ENCODE peak calls at places on chromosome 9, in four cellular contexts. One of them, this sample, is unnamed.

GRCh38 chr9:22654833-22655232 is 208.2 kb downstream of the DMRTA1 start:
- DNase-seq in GM12865: no peak
- DNase-seq in mammary epithelial cell: no peak
- DNase-seq in uterus: no peak
- DNase-seq in this sample: no peak

GRCh38 chr9:36835271-36835996 is 198.6 kb downstream of the PAX5 start:
- DNase-seq in GM12865: no peak
- DNase-seq in uterus: no peak
- DNase-seq in mammary epithelial cell: no peak
- DNase-seq in this sample: no peak

GRCh38 chr9:130129425-130130061 is 42.7 kb upstream of the NCS1 start:
- DNase-seq in GM12865: peak
- DNase-seq in uterus: no peak
- DNase-seq in mammary epithelial cell: no peak
- DNase-seq in this sample: no peak

GRCh38 chr9:99377790-99378775 is 156.0 kb downstream of the SEC61B start:
- DNase-seq in GM12865: no peak
- DNase-seq in mammary epithelial cell: no peak
- DNase-seq in uterus: no peak
- DNase-seq in this sample: no peak

GRCh38 chr9:93298498-93299417 is 114.8 kb downstream of the WNK2 start:
- DNase-seq in uterus: no peak
- DNase-seq in mammary epithelial cell: no peak
- DNase-seq in GM12865: no peak
- DNase-seq in this sample: peak

GRCh38 chr9:78713746-78714405 is 417.0 kb downstream of the PSAT1 start:
- DNase-seq in mammary epithelial cell: no peak
- DNase-seq in uterus: no peak
- DNase-seq in GM12865: no peak
- DNase-seq in this sample: no peak

GRCh38 chr9:7145361-7146069 is 387.7 kb downstream of the KDM4C start:
- DNase-seq in mammary epithelial cell: no peak
- DNase-seq in uterus: no peak
- DNase-seq in GM12865: no peak
- DNase-seq in this sample: no peak

GRCh38 chr9:37241340-37241739 is 121.0 kb downstream of the ZCCHC7 start:
- DNase-seq in uterus: no peak
- DNase-seq in GM12865: no peak
- DNase-seq in mammary epithelial cell: no peak
- DNase-seq in this sample: no peak

GRCh38 chr9:2722715-2723114 is 5.4 kb downstream of the KCNV2 start:
- DNase-seq in mammary epithelial cell: peak
- DNase-seq in uterus: no peak
- DNase-seq in GM12865: no peak
- DNase-seq in this sample: no peak

GRCh38 chr9:4147476-4148214 is 152.2 kb downstream of the GLIS3 start:
- DNase-seq in mammary epithelial cell: peak
- DNase-seq in uterus: no peak
- DNase-seq in GM12865: no peak
- DNase-seq in this sample: no peak

GRCh38 chr9:37914154-37914551 is 10.2 kb upstream of the SLC25A51 start:
- DNase-seq in mammary epithelial cell: no peak
- DNase-seq in uterus: no peak
- DNase-seq in GM12865: no peak
- DNase-seq in this sample: no peak

GRCh38 chr9:135590486-135591079 is 29.0 kb downstream of the PAEP start:
- DNase-seq in GM12865: no peak
- DNase-seq in mammary epithelial cell: no peak
- DNase-seq in uterus: no peak
- DNase-seq in this sample: no peak

GRCh38 chr9:135474915-135475314 is 4.7 kb upstream of the PPP1R26 start:
- DNase-seq in GM12865: peak
- DNase-seq in uterus: no peak
- DNase-seq in mammary epithelial cell: no peak
- DNase-seq in this sample: peak

GRCh38 chr9:138061631-138062030 is 184.0 kb downstream of the CACNA1B start:
- DNase-seq in mammary epithelial cell: no peak
- DNase-seq in GM12865: no peak
- DNase-seq in uterus: no peak
- DNase-seq in this sample: no peak
- TF ChIP-seq CTCF in mammary epithelial cell: no peak
- TF ChIP-seq CTCF in GM12865: no peak
- TF ChIP-seq CTCF in uterus: no peak
- TF ChIP-seq CTCF in this sample: no peak

GRCh38 chr9:70421272-70422180 is 7.1 kb upstream of the KLF9 start:
- DNase-seq in uterus: peak
- DNase-seq in GM12865: no peak
- DNase-seq in mammary epithelial cell: no peak
- DNase-seq in this sample: no peak

GRCh38 chr9:70421020-70421271 is 6.5 kb upstream of the KLF9 start:
- DNase-seq in mammary epithelial cell: no peak
- DNase-seq in uterus: no peak
- DNase-seq in GM12865: no peak
- DNase-seq in this sample: no peak

GRCh38 chr9:70418822-70419545 is 4.5 kb upstream of the KLF9 start:
- DNase-seq in uterus: peak
- DNase-seq in GM12865: peak
- DNase-seq in mammary epithelial cell: peak
- DNase-seq in this sample: peak

GRCh38 chr9:70420267-70421019 is 6.0 kb upstream of the KLF9 start:
- DNase-seq in uterus: peak
- DNase-seq in GM12865: peak
- DNase-seq in mammary epithelial cell: peak
- DNase-seq in this sample: peak

GRCh38 chr9:70419546-70420266 is 5.2 kb upstream of the KLF9 start:
- DNase-seq in mammary epithelial cell: peak
- DNase-seq in uterus: peak
- DNase-seq in GM12865: peak
- DNase-seq in this sample: peak
- TF ChIP-seq CTCF in mammary epithelial cell: peak
- TF ChIP-seq CTCF in uterus: no peak
- TF ChIP-seq CTCF in GM12865: no peak
- TF ChIP-seq CTCF in this sample: no peak

DNA sequence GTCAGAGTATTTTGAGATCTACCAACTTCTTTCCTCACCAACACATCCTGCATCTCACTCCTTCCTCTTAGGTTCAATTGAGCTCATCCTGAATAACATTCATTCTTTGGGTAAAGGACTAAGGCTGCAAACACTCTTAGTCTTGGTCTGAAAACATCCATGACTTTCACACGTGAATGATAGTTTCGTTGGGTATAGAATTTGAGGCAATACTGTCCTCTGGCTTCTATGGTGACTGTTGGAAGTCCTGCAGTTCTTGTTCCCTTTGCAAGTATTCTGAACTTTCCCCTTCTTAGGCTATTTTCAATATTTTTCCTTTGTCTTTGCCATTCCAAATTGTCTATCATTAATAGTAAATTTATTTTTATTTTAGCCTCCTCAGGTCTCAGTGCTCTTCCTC is 185.4 kb downstream of the ROR2 start:
- DNase-seq in mammary epithelial cell: no peak
- DNase-seq in GM12865: no peak
- DNase-seq in uterus: no peak
- DNase-seq in this sample: no peak
- TF ChIP-seq CTCF in mammary epithelial cell: no peak
- TF ChIP-seq CTCF in GM12865: no peak
- TF ChIP-seq CTCF in uterus: no peak
- TF ChIP-seq CTCF in this sample: no peak

DNA sequence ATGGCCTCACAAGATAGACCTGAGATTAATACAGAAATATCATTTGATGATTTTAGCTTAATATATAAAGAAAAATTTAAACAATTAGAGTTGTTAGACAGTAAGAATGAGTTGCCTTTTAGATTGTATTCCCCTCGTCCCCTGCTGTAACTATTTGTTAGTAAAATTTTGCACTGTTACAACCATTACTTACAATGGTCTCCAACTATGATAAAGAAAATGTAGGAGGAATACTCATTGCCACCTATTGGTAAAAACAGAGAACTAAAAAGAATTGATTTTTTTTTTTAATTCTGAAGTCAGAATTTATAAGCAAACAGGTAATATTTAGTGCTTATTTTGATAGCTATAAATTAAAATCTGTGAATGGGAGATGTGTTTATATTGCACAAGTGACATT is 937.6 kb downstream of the TLE4 start:
- DNase-seq in mammary epithelial cell: no peak
- DNase-seq in uterus: no peak
- DNase-seq in GM12865: no peak
- DNase-seq in this sample: no peak
- TF ChIP-seq CTCF in mammary epithelial cell: peak
- TF ChIP-seq CTCF in uterus: no peak
- TF ChIP-seq CTCF in GM12865: no peak
- TF ChIP-seq CTCF in this sample: no peak

DNA sequence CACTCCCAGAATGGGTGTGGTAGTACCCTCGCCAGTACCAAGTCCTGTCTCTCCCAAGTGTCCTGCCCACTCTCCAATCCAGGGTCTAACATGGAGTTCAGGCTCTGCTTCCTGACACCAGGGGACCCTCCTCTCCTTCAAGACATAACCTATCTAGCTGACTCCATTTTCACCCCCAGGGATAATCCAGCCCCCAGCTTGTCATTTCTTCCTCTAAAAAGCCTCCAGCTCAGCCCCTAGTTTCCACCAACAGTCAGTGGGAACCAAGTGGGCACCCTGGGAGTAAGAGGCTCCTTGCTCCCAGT is 27.6 kb upstream of the SMU1 start:
- DNase-seq in GM12865: no peak
- DNase-seq in uterus: no peak
- DNase-seq in mammary epithelial cell: no peak
- DNase-seq in this sample: no peak
- TF ChIP-seq CTCF in GM12865: no peak
- TF ChIP-seq CTCF in uterus: no peak
- TF ChIP-seq CTCF in mammary epithelial cell: no peak
- TF ChIP-seq CTCF in this sample: no peak

DNA sequence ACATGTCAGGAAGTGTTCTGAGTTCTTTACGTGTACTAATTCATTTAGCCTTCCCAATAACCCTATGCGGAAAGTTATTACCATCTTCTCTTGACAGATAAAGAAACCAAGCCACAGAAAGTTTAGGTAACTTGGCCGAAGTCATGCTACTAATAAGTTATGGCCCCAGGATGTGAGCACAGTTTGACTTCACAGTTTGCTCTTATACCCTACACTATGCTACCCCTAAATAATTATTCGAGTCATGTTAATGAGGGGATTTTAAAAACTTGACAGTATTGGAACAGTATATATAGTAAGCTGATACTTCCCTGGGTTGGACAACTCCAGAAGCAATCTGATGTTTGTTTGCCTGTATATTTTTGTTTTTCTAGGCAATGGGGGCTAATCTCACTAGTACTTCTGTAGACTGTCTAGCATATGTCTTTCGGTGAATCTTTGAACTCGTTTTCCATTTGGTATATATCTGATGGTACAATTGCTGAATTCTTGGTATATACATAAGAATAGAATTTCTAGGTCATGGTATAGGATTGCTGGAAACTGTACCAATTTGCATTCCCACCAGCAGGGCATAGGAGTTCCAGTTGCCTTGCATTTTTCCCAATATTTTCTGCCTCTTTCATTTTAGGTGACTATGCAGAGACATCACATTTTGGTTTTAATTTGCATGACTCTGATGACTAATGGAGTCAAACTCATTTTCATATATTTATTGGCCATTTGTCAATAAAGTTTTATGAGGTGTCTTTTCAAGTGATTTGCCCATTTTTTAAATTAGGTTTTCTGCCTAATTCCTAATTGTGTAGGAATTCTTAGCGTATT is 29.2 kb upstream of the PDCD1LG2 start:
- DNase-seq in mammary epithelial cell: no peak
- DNase-seq in uterus: no peak
- DNase-seq in GM12865: no peak
- DNase-seq in this sample: no peak
- TF ChIP-seq CTCF in mammary epithelial cell: no peak
- TF ChIP-seq CTCF in uterus: no peak
- TF ChIP-seq CTCF in GM12865: no peak
- TF ChIP-seq CTCF in this sample: no peak

GRCh38 chr9:131264231-131264630 is 12.1 kb downstream of the FAM78A start:
- DNase-seq in GM12865: no peak
- DNase-seq in uterus: no peak
- DNase-seq in mammary epithelial cell: no peak
- DNase-seq in this sample: no peak
- TF ChIP-seq CTCF in GM12865: no peak
- TF ChIP-seq CTCF in uterus: no peak
- TF ChIP-seq CTCF in mammary epithelial cell: no peak
- TF ChIP-seq CTCF in this sample: no peak

DNA sequence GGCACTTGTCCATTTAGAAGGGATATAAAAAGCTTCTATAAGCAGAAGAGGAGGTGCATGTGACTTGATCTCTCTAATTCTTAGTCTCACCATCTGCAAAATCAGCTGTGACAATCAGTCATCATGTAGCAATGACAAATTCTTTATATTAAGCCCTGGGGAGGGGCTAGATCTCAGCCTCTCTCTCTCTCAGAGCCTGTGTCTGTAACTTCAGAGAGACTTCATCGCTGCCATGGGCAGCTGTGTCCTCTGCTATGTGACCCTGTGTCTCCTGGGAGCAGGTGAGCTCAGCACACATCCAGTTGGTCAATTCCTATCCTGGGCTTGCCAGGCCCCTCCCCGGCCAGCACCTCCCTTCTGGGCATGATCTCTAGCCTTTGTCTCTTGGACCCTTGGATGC is 109.6 kb downstream of the ANKRD18B start:
- DNase-seq in mammary epithelial cell: no peak
- DNase-seq in GM12865: no peak
- DNase-seq in uterus: no peak
- DNase-seq in this sample: no peak
- TF ChIP-seq CTCF in mammary epithelial cell: no peak
- TF ChIP-seq CTCF in GM12865: no peak
- TF ChIP-seq CTCF in uterus: no peak
- TF ChIP-seq CTCF in this sample: no peak

GRCh38 chr9:96061293-96061987 is 185.9 kb downstream of the ERCC6L2 start:
- DNase-seq in GM12865: peak
- DNase-seq in mammary epithelial cell: peak
- DNase-seq in uterus: no peak
- DNase-seq in this sample: no peak
- TF ChIP-seq CTCF in GM12865: peak
- TF ChIP-seq CTCF in mammary epithelial cell: peak
- TF ChIP-seq CTCF in uterus: peak
- TF ChIP-seq CTCF in this sample: peak